ENCODE peak calls at places on chromosome 14, in nine cellular contexts. D is activated CD4-positive, alpha-beta T cell treated with anti-CD3 and anti-CD28 coated beads, Interleukin-2, amount 10 ng/mL, durations not matched to agents 7 days and 5 days; G is Calu3; Y is pancreas; I is amygdala; U is H9; M is stimulated activated naive B cell treated with anti-CD40 and anti-IgM and Interleukin-4, amounts not matched to agents 10 μg/mL and 1 μg/mL and 100 μg/mL, for 72 hours; H is thoracic aorta; A is fibroblast of gingiva. L is an unnamed sample.

GRCh38 chr14:55052259-55052930 is 948 bp downstream of the MAPK1IP1L start:
- DNase-seq in D (no peak), G (no peak), Y (no peak), I (no peak), U (no peak), M (peak; percentile 20), H (no peak), A (peak; percentile 37), L (peak; percentile 67)

GRCh38 chr14:53858344-53858682 is 98.3 kb downstream of the BMP4 start:
- DNase-seq in D (no peak), G (no peak), Y (no peak), I (no peak), U (no peak), M (no peak), H (no peak), A (no peak), L (no peak)

GRCh38 chr14:20848316-20848954 is 42.8 kb upstream of the RNASE3 start:
- DNase-seq in D (no peak), G (peak; percentile 45), Y (no peak), I (no peak), U (no peak), M (no peak), H (no peak), A (no peak), L (no peak)

GRCh38 chr14:100979780-100980179 is 76.3 kb upstream of the RTL1 start:
- DNase-seq in D (no peak), G (no peak), Y (no peak), I (no peak), U (no peak), M (no peak), H (no peak), A (peak; percentile 10), L (peak; percentile 54)

GRCh38 chr14:30419037-30419436 is 139.9 kb upstream of the G2E3 start:
- DNase-seq in D (no peak), G (no peak), Y (no peak), I (no peak), U (no peak), M (no peak), H (no peak), A (no peak), L (no peak)

GRCh38 chr14:72638021-72638420 is 255.9 kb downstream of the DPF3 start:
- DNase-seq in D (no peak), G (no peak), Y (no peak), I (no peak), U (no peak), M (no peak), H (no peak), A (peak; percentile 94), L (peak; percentile 75)

GRCh38 chr14:55944757-55945156 is 173.5 kb upstream of the PELI2 start:
- DNase-seq in D (no peak), G (no peak), Y (no peak), I (no peak), U (no peak), M (no peak), H (no peak), A (no peak), L (no peak)

GRCh38 chr14:104876251-104876699 is 11.2 kb downstream of the CEP170B start:
- DNase-seq in D (peak; percentile 27), G (peak; percentile 30), Y (no peak), I (no peak), U (peak; percentile 83), M (no peak), H (no peak), A (no peak), L (peak; percentile 64)

GRCh38 chr14:101763941-101764709 is 2.6 kb downstream of the PPP2R5C start:
- DNase-seq in D (no peak), G (no peak), Y (no peak), I (no peak), U (no peak), M (no peak), H (no peak), A (no peak), L (no peak)

GRCh38 chr14:70186826-70187483 is 1.8 kb downstream of the SLC8A3 start:
- DNase-seq in D (no peak), G (no peak), Y (no peak), I (no peak), U (peak; percentile 59), M (no peak), H (no peak), A (no peak), L (no peak)

GRCh38 chr14:31927348-31927826 is 149.7 kb upstream of the ARHGAP5 start:
- DNase-seq in D (no peak), G (peak; percentile 19), Y (no peak), I (no peak), U (peak; percentile 41), M (no peak), H (no peak), A (peak; percentile 77), L (peak; percentile 81)

GRCh38 chr14:68569546-68569908 is 223.3 kb downstream of the ZFP36L1 start:
- DNase-seq in D (no peak), G (no peak), Y (no peak), I (no peak), U (no peak), M (no peak), H (no peak), A (no peak), L (no peak)

GRCh38 chr14:103762547-103762946 is 46.9 kb downstream of the ZFYVE21 start:
- DNase-seq in D (no peak), G (no peak), Y (no peak), I (no peak), U (no peak), M (no peak), H (no peak), A (no peak), L (no peak)

GRCh38 chr14:20684662-20685456 is 499 bp downstream of the RNASE4 start:
- DNase-seq in D (peak; percentile 9), G (no peak), Y (peak; percentile 58), I (no peak), U (peak; percentile 68), M (no peak), H (no peak), A (peak; percentile 78), L (peak; percentile 79)

L was measured in adipocyte.